ENCODE peak calls at places on chromosomes 5 and 9, in five cellular contexts. A, P, N, I and L are unnamed samples.

GRCh38 chr5:88674262-88675158 is 208.5 kb downstream of the MEF2C start:
- DNase-seq in A (peak; percentile 79), P (no peak), N (no peak), I (peak; percentile 87), L (no peak)

GRCh38 chr9:133042676-133043075 is 11.9 kb downstream of the GTF3C5 start:
- DNase-seq in A (no peak), P (no peak), N (no peak), I (no peak), L (no peak)

GRCh38 chr9:35645736-35646582 is 4.8 kb downstream of the SIT1 start:
- DNase-seq in A (peak; percentile 82), P (no peak), N (peak; percentile 32), I (no peak), L (peak; percentile 55)

GRCh38 chr9:38016375-38017120 is 52.5 kb downstream of the SHB start:
- DNase-seq in A (no peak), P (peak; percentile 63), N (no peak), I (peak; percentile 93), L (no peak)

GRCh38 chr9:33852216-33852826 is 35.4 kb downstream of the UBE2R2 start:
- DNase-seq in A (peak; percentile 45), P (peak; percentile 27), N (peak; percentile 56), I (peak; percentile 23), L (peak; percentile 11)

GRCh38 chr5:139648205-139649081 is at the start of gene CXXC5:
- DNase-seq in A (peak; percentile 85), P (peak; percentile 83), N (no peak), I (peak; percentile 93), L (no peak)

GRCh38 chr5:115968770-115969169 is 6.5 kb downstream of the LVRN start:
- DNase-seq in A (no peak), P (no peak), N (no peak), I (no peak), L (no peak)

GRCh38 chr9:87725900-87726709 is at the start of gene CTSL:
- DNase-seq in A (peak; percentile 95), P (peak; percentile 76), N (peak; percentile 76), I (peak; percentile 84), L (peak; percentile 76)

GRCh38 chr5:180291234-180291940 is 496 bp downstream of the MAPK9 start:
- DNase-seq in A (no peak), P (no peak), N (no peak), I (no peak), L (no peak)

GRCh38 chr9:126723807-126724172 is 81.0 kb upstream of the ZBTB43 start:
- DNase-seq in A (peak; percentile 49), P (no peak), N (no peak), I (peak; percentile 15), L (no peak)

GRCh38 chr5:142671801-142672200 is 14.1 kb downstream of the FGF1 start:
- DNase-seq in A (no peak), P (peak; percentile 85), N (no peak), I (peak; percentile 91), L (no peak)

GRCh38 chr5:76372320-76373054 is 30.6 kb upstream of the IQGAP2 start:
- DNase-seq in A (peak; percentile 40), P (peak; percentile 95), N (peak; percentile 76), I (peak; percentile 94), L (no peak)

GRCh38 chr9:34540826-34541225 is 18.0 kb upstream of the ENHO start:
- DNase-seq in A (no peak), P (peak; percentile 64), N (no peak), I (peak; percentile 55), L (no peak)

GRCh38 chr5:13322769-13323168 is 621.7 kb downstream of the DNAH5 start:
- DNase-seq in A (no peak), P (no peak), N (no peak), I (peak; percentile 42), L (no peak)

GRCh38 chr5:147796556-147797308 is 14.2 kb upstream of the JAKMIP2 start:
- DNase-seq in A (no peak), P (no peak), N (no peak), I (no peak), L (no peak)

GRCh38 chr9:92763721-92764380 is 782 bp downstream of the BICD2 start:
- DNase-seq in A (peak; percentile 41), P (no peak), N (no peak), I (peak; percentile 23), L (no peak)

GRCh38 chr5:140027807-140028206 is 15.3 kb downstream of the NRG2 start:
- DNase-seq in A (no peak), P (no peak), N (no peak), I (no peak), L (no peak)

DNA sequence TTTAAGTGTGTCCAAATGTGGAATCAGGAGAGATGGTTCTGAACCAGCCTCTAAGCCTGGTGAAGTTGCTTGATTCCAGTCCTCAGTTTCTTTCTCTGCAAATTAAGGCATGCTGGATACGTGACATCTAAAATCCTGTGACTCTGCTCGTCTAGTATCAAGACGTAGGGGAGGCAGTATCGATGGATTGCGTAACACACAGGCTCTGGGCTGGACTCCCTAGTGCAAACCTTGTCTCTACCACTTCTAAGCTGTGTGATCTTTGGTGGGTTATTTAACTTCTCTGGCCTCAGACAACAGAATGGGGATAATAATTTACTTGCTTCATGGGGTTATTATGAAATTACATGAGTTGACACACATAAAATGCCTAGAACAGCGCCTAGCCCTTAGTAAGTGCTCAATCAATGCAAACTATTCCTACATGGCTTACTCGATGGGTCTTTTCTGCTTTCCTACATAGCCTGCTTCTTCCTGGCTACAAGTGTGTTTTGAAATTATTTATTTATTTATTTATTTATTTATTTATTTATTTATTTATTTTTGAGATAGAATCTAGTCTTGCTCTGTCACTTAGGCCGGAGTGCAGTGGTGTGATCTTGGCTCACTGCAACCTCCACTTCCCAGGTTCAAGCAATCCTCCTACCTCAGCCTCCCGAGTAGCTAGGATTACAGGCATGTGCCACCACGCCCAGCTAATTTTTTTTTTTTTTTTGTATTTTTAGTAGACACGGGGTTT is 102.1 kb downstream of the EGFLAM start:
- DNase-seq in A (no peak), P (no peak), N (no peak), I (no peak), L (no peak)
- H3K9ac ChIP-seq in A (no peak overlapping the region), P (no peak overlapping the region), N (no peak overlapping the region), I (no peak overlapping the region), L (no peak overlapping the region)

DNA sequence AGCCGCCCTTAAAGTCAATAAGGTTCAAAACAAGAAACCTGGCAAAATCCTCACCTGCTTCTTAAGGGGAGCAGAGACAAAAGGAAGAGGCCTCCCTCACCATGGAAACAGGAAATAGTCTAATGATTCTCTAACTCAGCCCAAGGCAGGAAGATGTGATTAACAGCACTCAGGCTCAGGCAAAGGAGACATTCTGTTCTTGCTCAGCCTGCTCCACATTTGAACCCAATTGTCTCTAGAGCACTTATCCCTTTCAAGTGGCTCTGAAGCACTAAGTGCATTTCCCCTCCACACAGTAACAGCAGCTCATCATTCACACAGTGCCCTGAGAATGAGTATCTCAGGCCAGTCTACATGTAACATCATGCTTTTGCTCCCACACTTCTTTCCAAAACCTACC is 72.3 kb downstream of the NIPSNAP3B start:
- DNase-seq in A (no peak), P (peak; percentile 15), N (no peak), I (peak; percentile 34), L (peak; percentile 72)
- H3K9ac ChIP-seq in A (no peak overlapping the region), P (no peak overlapping the region), N (no peak overlapping the region), I (no peak overlapping the region), L (no peak overlapping the region)

GRCh38 chr5:173679909-173680626 is 63.6 kb upstream of the BOD1 start:
- DNase-seq in A (no peak), P (no peak), N (no peak), I (no peak), L (no peak)

GRCh38 chr5:173676375-173676774 is 59.9 kb upstream of the BOD1 start:
- DNase-seq in A (no peak), P (no peak), N (no peak), I (no peak), L (no peak)

GRCh38 chr5:173677125-173677672 is 60.7 kb upstream of the BOD1 start:
- DNase-seq in A (no peak), P (no peak), N (no peak), I (no peak), L (no peak)

GRCh38 chr5:173682313-173682712 is 65.9 kb upstream of the BOD1 start:
- DNase-seq in A (no peak), P (no peak), N (no peak), I (no peak), L (no peak)

DNA sequence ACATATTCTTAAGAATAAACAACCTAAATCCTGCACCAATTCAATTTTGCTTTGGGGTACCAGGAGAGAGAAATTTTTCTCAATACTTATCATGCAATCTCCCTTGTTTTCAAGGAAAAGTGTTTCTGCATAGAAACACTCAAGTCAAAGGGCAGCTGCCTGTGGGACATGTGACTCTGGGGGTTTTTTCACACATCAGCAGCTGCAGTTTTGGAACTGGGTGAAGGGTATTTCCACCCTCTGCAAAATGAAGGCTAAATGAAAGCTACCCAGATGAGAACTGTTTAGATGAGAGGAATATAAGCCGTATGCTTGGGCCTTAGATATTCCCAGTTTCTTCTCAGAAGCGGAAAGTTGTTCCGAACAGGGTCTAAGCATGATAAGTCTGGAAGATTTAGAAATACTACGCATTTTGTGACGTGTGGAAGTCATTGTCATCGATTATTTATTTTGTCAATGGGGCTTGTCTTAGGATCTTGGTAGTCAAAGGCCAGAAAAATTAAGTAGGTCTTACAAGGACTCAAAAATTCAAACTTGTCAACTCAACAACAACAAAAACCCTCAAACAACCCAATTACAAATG is 64.3 kb upstream of the BOD1 start:
- DNase-seq in A (no peak), P (no peak), N (no peak), I (no peak), L (no peak)
- H3K9ac ChIP-seq in A (no peak overlapping the region), P (no peak overlapping the region), N (no peak overlapping the region), I (no peak overlapping the region), L (no peak overlapping the region)

GRCh38 chr5:173094012-173094661 is 38.0 kb downstream of the CREBRF start:
- DNase-seq in A (no peak), P (peak; percentile 94), N (peak; percentile 73), I (peak; percentile 93), L (no peak)

GRCh38 chr5:173090626-173091025 is 34.5 kb downstream of the CREBRF start:
- DNase-seq in A (no peak), P (no peak), N (no peak), I (no peak), L (no peak)

GRCh38 chr5:173093597-173093996 is 37.4 kb downstream of the CREBRF start:
- DNase-seq in A (no peak), P (no peak), N (no peak), I (no peak), L (no peak)

GRCh38 chr5:173091981-173092380 is 35.8 kb downstream of the CREBRF start:
- DNase-seq in A (no peak), P (no peak), N (no peak), I (no peak), L (no peak)

DNA sequence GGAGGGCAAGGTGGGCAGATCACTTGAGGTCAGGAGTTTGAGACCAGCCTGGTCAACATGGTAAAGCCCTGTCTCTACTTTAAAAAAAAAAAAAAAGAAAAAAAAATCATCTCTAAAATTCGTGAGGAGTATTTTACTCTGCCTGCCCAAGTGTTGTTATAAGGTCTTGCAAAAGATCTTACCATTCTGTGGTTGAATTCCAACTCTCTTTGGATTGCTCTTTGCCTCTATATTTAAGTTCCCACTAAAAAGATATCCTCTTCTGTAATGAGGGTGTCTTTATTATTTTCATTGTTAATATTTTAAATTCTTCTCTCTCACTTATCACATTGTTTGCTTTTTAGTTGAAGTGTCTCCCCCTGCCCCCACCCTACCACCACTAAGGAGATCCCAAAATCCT is 33.4 kb downstream of the CREBRF start:
- DNase-seq in A (no peak), P (no peak), N (no peak), I (no peak), L (no peak)
- H3K9ac ChIP-seq in A (no peak overlapping the region), P (no peak overlapping the region), N (no peak overlapping the region), I (no peak overlapping the region), L (no peak overlapping the region)

GRCh38 chr9:91516061-91516460 is 92.4 kb upstream of the NFIL3 start:
- DNase-seq in A (no peak), P (no peak), N (no peak), I (no peak), L (no peak)
- H3K9ac ChIP-seq in A (no peak overlapping the region), P (no peak overlapping the region), N (no peak overlapping the region), I (no peak overlapping the region), L (no peak overlapping the region)